ENCODE peak calls at places on chromosomes 7 and 10, in four cellular contexts. N is upper lobe of right lung; Z is effector memory CD4-positive, alpha-beta T cell; M is transverse colon. G is an unnamed sample.

GRCh38 chr7:21346297-21346696 is 81.6 kb upstream of the SP4 start:
- DNase-seq in N (no peak), Z (no peak), M (no peak), G (no peak)

GRCh38 chr10:124625831-124626238 is 118.3 kb downstream of the FAM53B start:
- DNase-seq in N (no peak), Z (no peak), M (no peak), G (no peak)

GRCh38 chr10:86673216-86673826 is 5.0 kb downstream of the LDB3 start:
- DNase-seq in N (no peak), Z (no peak), M (no peak), G (no peak)

GRCh38 chr10:27235706-27236105 is 4.9 kb downstream of the ACBD5 start:
- DNase-seq in N (no peak), Z (no peak), M (no peak), G (no peak)

GRCh38 chr10:31700222-31700621 is 228.4 kb downstream of the ARHGAP12 start:
- DNase-seq in N (no peak), Z (no peak), M (no peak), G (no peak)

GRCh38 chr10:49163741-49164140 is 24.4 kb downstream of the TMEM273 start:
- DNase-seq in N (no peak), Z (no peak), M (no peak), G (no peak)

GRCh38 chr7:1709900-1710299 is 39.8 kb downstream of the ELFN1 start:
- DNase-seq in N (no peak), Z (no peak), M (no peak), G (no peak)

GRCh38 chr10:124995605-124996004 is 53.7 kb downstream of the ZRANB1 start:
- DNase-seq in N (no peak), Z (no peak), M (no peak), G (peak)

GRCh38 chr7:138667535-138667934 is 33.6 kb downstream of the SVOPL start:
- DNase-seq in N (no peak), Z (no peak), M (no peak), G (no peak)

GRCh38 chr10:103553743-103554487 is 60.4 kb downstream of the NEURL1 start:
- DNase-seq in N (no peak), Z (no peak), M (no peak), G (no peak)

GRCh38 chr7:40721344-40721949 is 586.6 kb downstream of the SUGCT start:
- DNase-seq in N (no peak), Z (no peak), M (no peak), G (no peak)

GRCh38 chr10:110868981-110869380 is 2.7 kb upstream of the PDCD4 start:
- DNase-seq in N (no peak), Z (peak), M (no peak), G (no peak)

DNA sequence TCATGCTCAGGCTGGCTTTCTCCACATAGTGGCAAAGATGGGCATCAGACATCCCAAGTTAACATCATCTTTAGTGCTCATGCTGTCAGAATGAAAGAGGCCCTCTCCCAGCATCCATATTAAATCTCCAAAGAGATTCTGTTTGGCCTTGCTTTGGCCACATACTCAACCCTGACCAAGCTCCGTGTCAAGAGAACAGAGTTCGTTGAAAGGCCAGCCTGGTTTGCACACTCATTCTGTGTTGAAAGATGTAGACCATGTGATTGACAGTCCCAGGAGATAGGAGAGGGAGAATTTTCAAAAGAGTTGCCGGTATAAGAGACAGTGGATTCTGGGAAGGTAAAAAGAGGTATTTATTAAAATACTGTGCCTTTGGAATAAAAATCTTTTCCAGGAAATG is 19.7 kb downstream of the MET start:
- DNase-seq in N (no peak), Z (no peak), M (no peak), G (no peak)
- H3K27ac ChIP-seq in N (no peak), Z (no peak), M (no peak), G (no peak)

GRCh38 chr10:112409274-112409673 is 35.4 kb downstream of the ACSL5 start:
- DNase-seq in N (no peak), Z (no peak), M (no peak), G (no peak)
- H3K27ac ChIP-seq in N (no peak), Z (no peak), M (no peak), G (no peak)

GRCh38 chr10:129852829-129853228 is 111.2 kb downstream of the EBF3 start:
- DNase-seq in N (no peak), Z (no peak), M (no peak), G (no peak)

GRCh38 chr10:129853236-129853946 is 110.7 kb downstream of the EBF3 start:
- DNase-seq in N (no peak), Z (no peak), M (no peak), G (peak)

GRCh38 chr10:129855836-129856563 is 108.1 kb downstream of the EBF3 start:
- DNase-seq in N (no peak), Z (no peak), M (no peak), G (no peak)

GRCh38 chr10:129854181-129854580 is 109.9 kb downstream of the EBF3 start:
- DNase-seq in N (no peak), Z (no peak), M (no peak), G (no peak)

DNA sequence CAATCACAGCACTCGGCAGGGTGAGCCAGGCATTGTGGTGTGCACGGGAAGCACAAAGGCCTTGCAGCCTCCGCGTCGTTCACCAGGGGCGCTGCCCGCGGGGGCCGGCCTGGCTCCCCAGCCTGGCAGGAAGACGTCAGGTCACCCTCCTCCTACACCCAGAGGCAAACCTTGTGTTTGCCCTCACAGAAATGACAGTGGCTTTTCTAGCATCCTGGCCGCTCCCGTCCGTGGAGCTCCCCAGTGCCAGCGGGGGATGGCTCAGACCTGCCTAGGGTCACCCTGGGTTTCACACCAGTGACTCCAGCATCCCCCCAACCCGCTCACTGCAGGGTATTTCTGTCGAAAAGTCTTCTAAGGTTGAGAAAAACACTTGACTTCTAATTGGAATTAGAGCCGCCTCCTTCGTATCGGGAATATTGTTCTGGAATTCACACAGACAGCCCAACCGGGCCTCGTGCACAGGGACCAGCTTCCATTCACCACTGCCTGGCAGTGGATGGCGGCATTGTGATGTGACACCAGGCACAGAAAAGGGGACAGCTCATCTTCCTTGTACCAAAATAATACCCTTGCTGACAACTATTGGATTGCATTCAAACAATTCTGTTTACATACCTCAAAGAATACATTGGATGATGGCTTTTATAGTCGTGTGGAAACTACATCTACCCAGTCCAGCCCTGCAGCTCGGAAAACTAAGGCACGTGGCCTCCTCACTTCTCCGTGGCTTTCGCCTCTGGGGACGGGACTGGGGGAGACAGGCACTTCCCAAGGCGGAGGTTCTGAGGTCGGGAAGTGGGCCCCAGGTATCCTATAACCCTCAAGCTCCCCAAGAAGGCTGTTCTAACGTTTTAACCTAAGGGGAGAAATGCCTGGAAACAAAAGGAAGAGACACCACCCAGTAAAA is 109.0 kb downstream of the EBF3 start:
- DNase-seq in N (no peak), Z (no peak), M (no peak), G (no peak)
- H3K27ac ChIP-seq in N (no peak), Z (no peak), M (no peak), G (no peak)

DNA sequence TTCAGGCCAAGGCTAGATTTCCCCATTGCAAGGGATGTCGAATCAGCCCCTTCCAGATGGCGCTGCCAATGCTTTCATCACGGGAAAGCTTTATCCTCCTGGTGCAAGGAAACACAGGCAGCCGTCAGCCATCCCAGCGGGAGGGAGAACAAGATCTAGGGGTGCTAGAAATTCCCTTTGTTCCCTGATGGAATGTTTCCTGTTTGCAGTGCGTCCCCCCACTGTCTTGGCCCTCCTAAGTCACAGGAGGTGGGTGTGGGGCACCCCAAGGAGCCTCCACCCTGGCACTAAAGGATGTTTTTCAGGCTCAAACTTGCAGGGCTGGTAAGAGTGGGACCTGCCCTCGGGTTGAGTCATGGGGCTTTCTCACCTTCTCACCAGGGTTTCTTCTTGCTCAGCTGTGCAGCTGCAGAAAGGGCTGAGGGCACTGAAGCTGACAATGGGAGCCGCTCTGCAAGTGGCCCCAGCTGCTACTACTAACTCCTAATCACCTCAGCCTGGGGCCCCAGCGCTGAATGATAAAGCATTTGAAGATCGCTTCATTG is 103.6 kb downstream of the PRPF18 start:
- DNase-seq in N (peak), Z (no peak), M (no peak), G (no peak)
- H3K27ac ChIP-seq in N (no peak), Z (no peak), M (no peak), G (no peak)

G was measured in body of pancreas.